ENCODE peak calls at places on chromosomes 2 and 18, in six cellular contexts. P, S, U, G, W and X are unnamed samples.

GRCh38 chr2:45315881-45316280 is 295.2 kb downstream of the SRBD1 start:
- DNase-seq in P (no peak), S (no peak), W (no peak), G (no peak), U (no peak), X (no peak)

GRCh38 chr2:20669609-20670314 is 2.8 kb downstream of the GDF7 start:
- DNase-seq in W (no peak), G (no peak), P (no peak), U (no peak), S (no peak), X (no peak)

GRCh38 chr18:35127201-35127600 is 86.0 kb downstream of the MAPRE2 start:
- DNase-seq in U (peak), S (no peak), G (no peak), P (no peak), W (no peak), X (no peak)

GRCh38 chr18:8721094-8721669 is 15.8 kb downstream of the MTCL1 start:
- DNase-seq in P (no peak), W (no peak), S (no peak), G (no peak), U (no peak), X (no peak)

GRCh38 chr2:199798881-199799580 is 52.0 kb downstream of the FTCDNL1 start:
- DNase-seq in S (peak), G (no peak), W (peak), U (no peak), P (no peak), X (no peak)

GRCh38 chr18:50424877-50425690 is 50.2 kb downstream of the SKA1 start:
- DNase-seq in S (peak), G (no peak), U (no peak), P (no peak), W (no peak), X (no peak)

GRCh38 chr2:37246205-37246604 is 14.7 kb downstream of the NDUFAF7 start:
- DNase-seq in P (no peak), S (no peak), W (no peak), G (no peak), U (no peak), X (no peak)

GRCh38 chr2:12074126-12074883 is 327.9 kb downstream of the LPIN1 start:
- DNase-seq in U (no peak), G (no peak), S (no peak), W (no peak), P (no peak), X (no peak)

GRCh38 chr18:6929370-6930102 is 188.1 kb downstream of the LAMA1 start:
- DNase-seq in U (peak), G (no peak), W (no peak), P (no peak), S (no peak), X (no peak)

GRCh38 chr2:31033032-31033431 is 105.2 kb downstream of the GALNT14 start:
- DNase-seq in G (no peak), U (no peak), W (no peak), P (no peak), S (no peak), X (no peak)

GRCh38 chr2:220394433-220394832 is 767.0 kb downstream of the SLC4A3 start:
- DNase-seq in P (no peak), U (no peak), W (peak), S (no peak), G (no peak), X (no peak)

GRCh38 chr18:59783138-59783537 is 85.9 kb upstream of the CCBE1 start:
- DNase-seq in P (peak), S (no peak), G (no peak), U (peak), W (peak), X (no peak)

GRCh38 chr2:46859482-46859881 is 56.1 kb downstream of the MCFD2 start:
- DNase-seq in S (no peak), P (no peak), U (no peak), G (no peak), W (no peak), X (no peak)

GRCh38 chr2:42618972-42619371 is 50.5 kb downstream of the MTA3 start:
- DNase-seq in P (no peak), G (peak), S (no peak), W (no peak), U (no peak), X (no peak)

GRCh38 chr2:173884403-173884802 is 80.8 kb downstream of the SP3 start:
- DNase-seq in W (peak), G (peak), P (no peak), S (peak), U (peak), X (no peak)

GRCh38 chr2:34419856-34420255 is 820.8 kb upstream of the FAM98A start:
- DNase-seq in G (peak), P (no peak), U (no peak), W (no peak), S (no peak), X (no peak)

GRCh38 chr2:229800997-229801754 is 86.8 kb upstream of the DNER start:
- DNase-seq in P (peak), G (peak), S (peak), U (peak), W (peak), X (peak)

GRCh38 chr2:113876503-113877387 is 13.1 kb upstream of the ACTR3 start:
- DNase-seq in W (no peak), U (peak), P (no peak), G (peak), S (peak), X (no peak)
- TF ChIP-seq CTCF in W (no peak), U (no peak), P (no peak), G (no peak), S (no peak), X (no peak)

GRCh38 chr2:127027715-127028114 is 79.2 kb downstream of the BIN1 start:
- DNase-seq in S (no peak), U (no peak), W (no peak), P (no peak), G (no peak), X (no peak)

GRCh38 chr2:127023504-127023903 is 83.5 kb downstream of the BIN1 start:
- DNase-seq in U (no peak), G (no peak), S (no peak), W (no peak), P (no peak), X (no peak)

GRCh38 chr2:127022817-127023216 is 84.1 kb downstream of the BIN1 start:
- DNase-seq in W (no peak), U (no peak), S (no peak), P (no peak), G (no peak), X (no peak)

GRCh38 chr2:127024769-127025356 is 82.1 kb downstream of the BIN1 start:
- DNase-seq in W (peak), P (peak), G (no peak), U (peak), S (no peak), X (no peak)

DNA sequence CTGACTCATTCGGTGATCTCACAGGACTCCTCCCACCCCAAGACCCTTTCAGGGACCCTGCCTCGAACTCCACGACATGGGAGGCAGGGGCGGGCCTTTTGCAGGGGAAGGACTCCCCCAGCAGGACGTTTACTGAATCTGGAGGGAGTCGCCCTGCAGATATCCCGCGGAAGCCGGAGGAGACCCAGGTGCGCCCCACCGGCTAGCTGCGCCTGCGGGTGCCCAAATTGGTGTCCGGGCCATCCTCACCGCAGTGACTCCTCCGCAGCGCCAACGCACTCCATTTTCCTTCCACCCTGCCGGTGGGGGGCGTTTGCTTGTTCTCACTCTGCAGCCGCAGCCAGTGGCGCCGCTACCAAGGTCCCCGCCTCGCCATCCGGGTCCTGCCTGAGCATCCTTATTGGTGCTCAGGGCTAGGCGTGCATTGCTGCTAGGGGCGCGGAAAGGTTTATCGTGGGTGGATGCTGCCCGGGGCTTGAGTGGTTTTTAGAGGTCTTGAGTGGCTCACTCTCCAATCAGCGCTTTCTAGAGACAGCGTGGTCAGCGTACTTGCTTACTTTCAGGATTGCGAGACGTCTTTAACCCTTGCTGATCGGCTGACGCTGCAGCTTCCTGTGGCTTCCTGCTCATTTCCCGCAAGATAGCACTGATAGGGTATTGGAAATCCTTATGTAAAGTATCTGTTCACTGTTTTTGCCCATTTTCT is 81.4 kb downstream of the BIN1 start:
- DNase-seq in S (peak), W (peak), U (peak), G (peak), P (peak), X (peak)
- TF ChIP-seq CTCF in S (no peak), W (peak), U (peak), G (peak), P (peak), X (no peak)

GRCh38 chr2:127650041-127650784 is 4.3 kb downstream of the GPR17 start:
- DNase-seq in P (no peak), W (no peak), S (no peak), U (no peak), G (no peak), X (no peak)
- TF ChIP-seq CTCF in P (no peak), W (no peak), S (no peak), U (peak), G (peak), X (no peak)

DNA sequence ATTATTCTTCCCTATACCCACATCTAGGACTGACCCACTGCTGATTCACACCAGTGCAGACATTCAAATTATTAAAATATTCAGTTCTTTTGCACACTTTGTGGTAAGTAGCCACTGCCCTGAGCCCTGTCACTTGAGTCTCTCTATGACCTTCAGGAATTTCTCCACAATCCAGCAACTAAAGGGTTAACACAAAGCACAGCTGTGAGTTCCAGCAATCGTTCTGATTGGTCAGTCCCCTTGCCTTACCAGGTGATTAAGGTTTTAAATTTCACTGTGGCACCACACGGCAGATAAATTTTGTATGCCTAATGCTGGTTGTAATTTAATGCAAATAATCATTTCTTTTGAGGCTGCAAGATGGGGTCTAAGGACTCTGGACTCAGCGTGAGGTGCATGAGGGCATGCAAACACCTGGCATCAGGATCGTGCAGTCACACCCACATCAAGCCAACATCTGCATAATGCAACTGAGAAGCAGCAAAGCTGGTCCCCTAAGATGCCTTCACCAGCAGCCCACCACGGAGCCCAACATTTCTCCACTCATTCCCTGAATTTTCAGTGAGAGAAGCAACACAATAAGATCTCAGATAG is 36.6 kb downstream of the SLC14A1 start:
- DNase-seq in G (peak), W (no peak), P (no peak), U (no peak), S (no peak), X (no peak)
- TF ChIP-seq CTCF in G (no peak), W (no peak), P (no peak), U (no peak), S (no peak), X (no peak)

DNA sequence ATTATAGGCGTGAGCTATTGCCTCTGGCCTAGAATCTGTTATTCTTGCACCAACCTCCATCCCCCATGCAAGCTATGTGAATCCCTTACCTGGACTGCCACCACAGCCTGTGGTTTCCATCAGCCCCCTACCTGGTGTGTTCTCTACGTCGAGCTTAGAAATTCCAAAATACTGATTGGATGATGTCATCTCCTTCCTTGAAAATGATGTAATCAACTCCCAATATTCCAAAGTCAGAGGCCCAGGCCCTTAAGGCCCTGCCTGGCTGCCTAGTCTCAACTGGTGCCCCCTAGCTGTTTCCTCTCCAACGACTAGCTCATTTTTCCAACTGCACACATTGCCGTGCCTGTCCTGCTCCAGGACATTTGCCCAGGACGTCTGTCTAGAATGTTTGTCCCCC is 41.3 kb upstream of the GBX2 start:
- DNase-seq in W (no peak), U (peak), G (peak), P (no peak), S (no peak), X (no peak)
- TF ChIP-seq CTCF in W (no peak), U (no peak), G (no peak), P (no peak), S (no peak), X (no peak)

GRCh38 chr2:74333175-74333574 is 10.0 kb downstream of the SLC4A5 start:
- DNase-seq in S (no peak), W (no peak), G (no peak), P (no peak), U (peak), X (no peak)
- TF ChIP-seq CTCF in S (no peak), W (peak), G (no peak), P (peak), U (no peak), X (no peak)

GRCh38 chr2:71935291-71935848 is 212.3 kb downstream of the CYP26B1 start:
- DNase-seq in P (no peak), W (no peak), U (no peak), S (no peak), G (no peak), X (no peak)
- TF ChIP-seq CTCF in P (no peak), W (no peak), U (no peak), S (no peak), G (no peak), X (no peak)